ENCODE peak calls at places on chromosome 21, in nine cellular contexts. P, G, D, A, S, K, R, H and M are unnamed samples.

GRCh38 chr21:36255650-36256047 is 64.3 kb upstream of the MORC3 start:
- DNase-seq in P (no peak), G (no peak), D (no peak), A (no peak), S (no peak), K (no peak), R (no peak), H (no peak), M (no peak)

GRCh38 chr21:45859041-45859761 is 122.4 kb upstream of the COL6A1 start:
- DNase-seq in P (no peak), G (no peak), D (no peak), A (no peak), S (no peak), K (no peak), R (no peak), H (no peak), M (peak)

GRCh38 chr21:20010691-20011200 is 987.5 kb upstream of the NCAM2 start:
- DNase-seq in P (no peak), G (no peak), D (no peak), A (no peak), S (no peak), K (no peak), R (no peak), H (no peak), M (no peak)

GRCh38 chr21:17903929-17904639 is 84.9 kb upstream of the C21orf91 start:
- DNase-seq in P (no peak), G (no peak), D (no peak), A (no peak), S (no peak), K (no peak), R (peak), H (no peak), M (no peak)

GRCh38 chr21:44294391-44295162 is 5.3 kb upstream of the PFKL start:
- DNase-seq in P (peak), G (no peak), D (no peak), A (no peak), S (peak), K (peak), R (peak), H (no peak), M (no peak)

GRCh38 chr21:25199944-25200343 is 407.3 kb downstream of the MRPL39 start:
- DNase-seq in P (no peak), G (no peak), D (no peak), A (peak), S (no peak), K (no peak), R (no peak), H (no peak), M (no peak)

GRCh38 chr21:21146587-21147373 is 148.6 kb downstream of the NCAM2 start:
- DNase-seq in P (no peak), G (no peak), D (no peak), A (no peak), S (no peak), K (no peak), R (no peak), H (no peak), M (no peak)

GRCh38 chr21:46098303-46099141 is 610 bp downstream of the COL6A2 start:
- DNase-seq in P (peak), G (peak), D (no peak), A (no peak), S (peak), K (peak), R (peak), H (peak), M (peak)

GRCh38 chr21:44846485-44847260 is 26.8 kb downstream of the PTTG1IP start:
- DNase-seq in P (peak), G (peak), D (no peak), A (peak), S (peak), K (peak), R (peak), H (peak), M (no peak)

GRCh38 chr21:43919871-43920801 is 55.1 kb downstream of the AGPAT3 start:
- DNase-seq in P (peak), G (no peak), D (no peak), A (no peak), S (no peak), K (no peak), R (no peak), H (no peak), M (no peak)

GRCh38 chr21:44926364-44927101 is 5.8 kb upstream of the ITGB2 start:
- DNase-seq in P (peak), G (no peak), D (peak), A (peak), S (no peak), K (no peak), R (no peak), H (no peak), M (no peak)

GRCh38 chr21:37578471-37579126 is 212.0 kb downstream of the DYRK1A start:
- DNase-seq in P (no peak), G (no peak), D (no peak), A (no peak), S (no peak), K (no peak), R (no peak), H (no peak), M (no peak)

GRCh38 chr21:46057111-46057709 is 40.7 kb upstream of the COL6A2 start:
- DNase-seq in P (peak), G (no peak), D (no peak), A (no peak), S (no peak), K (no peak), R (no peak), H (no peak), M (peak)

GRCh38 chr21:38813554-38813953 is 7.8 kb downstream of the ETS2 start:
- DNase-seq in P (no peak), G (no peak), D (no peak), A (no peak), S (no peak), K (no peak), R (peak), H (no peak), M (peak)

GRCh38 chr21:45747802-45748445 is 104.4 kb downstream of the PCBP3 start:
- DNase-seq in P (no peak), G (no peak), D (peak), A (peak), S (no peak), K (no peak), R (peak), H (no peak), M (peak)

GRCh38 chr21:43953028-43953427 is 59.1 kb upstream of the TRAPPC10 start:
- DNase-seq in P (peak), G (no peak), D (no peak), A (no peak), S (no peak), K (no peak), R (no peak), H (no peak), M (no peak)

GRCh38 chr21:21196087-21196486 is 197.9 kb downstream of the NCAM2 start:
- DNase-seq in P (no peak), G (no peak), D (no peak), A (no peak), S (no peak), K (no peak), R (peak), H (no peak), M (no peak)

GRCh38 chr21:40276001-40276400 is 408.8 kb downstream of the PCP4 start:
- DNase-seq in P (no peak), G (no peak), D (no peak), A (no peak), S (no peak), K (no peak), R (no peak), H (no peak), M (no peak)

GRCh38 chr21:21860888-21861287 is 862.7 kb downstream of the NCAM2 start:
- DNase-seq in P (no peak), G (no peak), D (no peak), A (peak), S (no peak), K (no peak), R (peak), H (no peak), M (no peak)

GRCh38 chr21:33443174-33443573 is 36.6 kb downstream of the TMEM50B start:
- DNase-seq in P (no peak), G (no peak), D (no peak), A (no peak), S (no peak), K (no peak), R (no peak), H (peak), M (no peak)

GRCh38 chr21:28142692-28143091 is 850.0 kb downstream of the LTN1 start:
- DNase-seq in P (no peak), G (no peak), D (peak), A (peak), S (no peak), K (no peak), R (peak), H (no peak), M (no peak)

GRCh38 chr21:37204580-37204979 is 62.6 kb downstream of the VPS26C start:
- DNase-seq in P (no peak), G (no peak), D (no peak), A (no peak), S (no peak), K (no peak), R (no peak), H (no peak), M (no peak)

GRCh38 chr21:45940621-45941337 is 40.8 kb upstream of the COL6A1 start:
- DNase-seq in P (no peak), G (no peak), D (no peak), A (no peak), S (no peak), K (no peak), R (no peak), H (no peak), M (no peak)

GRCh38 chr21:16454371-16454770 is 724.6 kb downstream of the USP25 start:
- DNase-seq in P (no peak), G (no peak), D (no peak), A (no peak), S (no peak), K (no peak), R (peak), H (no peak), M (no peak)

GRCh38 chr21:45983981-45984551 is 2.5 kb downstream of the COL6A1 start:
- DNase-seq in P (peak), G (peak), D (no peak), A (peak), S (peak), K (no peak), R (no peak), H (no peak), M (peak)

GRCh38 chr21:32411366-32412161 is 942 bp upstream of the EVA1C start:
- DNase-seq in P (peak), G (peak), D (peak), A (peak), S (peak), K (peak), R (peak), H (peak), M (no peak)

GRCh38 chr21:27772816-27773215 is 805.9 kb upstream of the ADAMTS5 start:
- DNase-seq in P (no peak), G (no peak), D (no peak), A (no peak), S (no peak), K (no peak), R (peak), H (no peak), M (no peak)

GRCh38 chr21:33266050-33266783 is at the start of gene IL10RB:
- DNase-seq in P (peak), G (peak), D (peak), A (peak), S (peak), K (peak), R (peak), H (peak), M (peak)

GRCh38 chr21:45874716-45875415 is 106.7 kb upstream of the COL6A1 start:
- DNase-seq in P (peak), G (no peak), D (no peak), A (peak), S (peak), K (peak), R (peak), H (no peak), M (peak)

GRCh38 chr21:38881041-38881570 is 75.4 kb downstream of the ETS2 start:
- DNase-seq in P (no peak), G (no peak), D (no peak), A (peak), S (no peak), K (no peak), R (no peak), H (no peak), M (no peak)

GRCh38 chr21:30600787-30601186 is at the start of gene KRTAP22-1:
- DNase-seq in P (no peak), G (no peak), D (no peak), A (no peak), S (no peak), K (no peak), R (no peak), H (no peak), M (no peak)

GRCh38 chr21:30605968-30606367 is 5.1 kb downstream of the KRTAP22-1 start:
- DNase-seq in P (no peak), G (no peak), D (no peak), A (peak), S (no peak), K (no peak), R (no peak), H (no peak), M (no peak)
- TF ChIP-seq CTCF in P (no peak), G (no peak), D (no peak), A (peak), S (no peak), K (no peak), R (no peak), H (no peak), M (no peak)

GRCh38 chr21:42360317-42360716 is 6.0 kb downstream of the TFF1 start:
- DNase-seq in P (no peak), G (no peak), D (no peak), A (peak), S (no peak), K (no peak), R (no peak), H (no peak), M (no peak)
- TF ChIP-seq CTCF in P (no peak), G (no peak), D (peak), A (peak), S (no peak), K (no peak), R (no peak), H (no peak), M (no peak)

GRCh38 chr21:29232601-29233541 is 65.9 kb upstream of the BACH1 start:
- DNase-seq in P (no peak), G (no peak), D (peak), A (peak), S (no peak), K (no peak), R (peak), H (no peak), M (no peak)
- TF ChIP-seq CTCF in P (no peak), G (no peak), D (no peak), A (no peak), S (no peak), K (no peak), R (no peak), H (no peak), M (no peak)

GRCh38 chr21:34878501-34878900 is 170.6 kb downstream of the RUNX1 start:
- DNase-seq in P (no peak), G (no peak), D (no peak), A (peak), S (peak), K (peak), R (no peak), H (peak), M (no peak)
- TF ChIP-seq CTCF in P (no peak), G (no peak), D (no peak), A (no peak), S (no peak), K (no peak), R (no peak), H (no peak), M (no peak)